ENCODE peak calls at places on chromosome 16, in nine cellular contexts. X is cardiac fibroblast, A is Peyer's patch, N is transverse colon, G is AG04449, L is mammary epithelial cell, F is fibroblast of pulmonary artery, U is adrenal gland, B is neural progenitor cell. O is an unnamed sample.

GRCh38 chr16:67252806-67253497 is 4.2 kb downstream of the SLC9A5 start:
- DNase-seq in N (no peak), F (no peak), X (no peak), L (no peak), G (no peak), A (peak), B (no peak), U (no peak), O (no peak)

GRCh38 chr16:84633622-84634021 is 14.7 kb upstream of the KLHL36 start:
- DNase-seq in F (peak), U (peak), N (no peak), G (no peak), L (no peak), X (peak), A (no peak), B (no peak), O (peak)

GRCh38 chr16:56871172-56871593 is 6.2 kb downstream of the SLC12A3 start:
- DNase-seq in F (peak), B (no peak), X (peak), U (peak), A (no peak), L (peak), G (no peak), N (peak), O (peak)

GRCh38 chr16:79599256-79599836 is 1.2 kb downstream of the MAF start:
- DNase-seq in N (no peak), B (peak), A (peak), F (no peak), G (no peak), X (peak), L (peak), U (peak), O (peak)

GRCh38 chr16:69432069-69432468 is 7.7 kb downstream of the CYB5B start:
- DNase-seq in B (no peak), A (no peak), G (no peak), U (no peak), L (no peak), X (no peak), N (no peak), F (no peak), O (no peak)

GRCh38 chr16:19265531-19265930 is 20.0 kb upstream of the CLEC19A start:
- DNase-seq in F (no peak), X (no peak), N (no peak), B (peak), G (no peak), A (no peak), U (no peak), L (no peak), O (no peak)

GRCh38 chr16:57240872-57241271 is 4.2 kb upstream of the ARL2BP start:
- DNase-seq in U (no peak), A (no peak), B (no peak), L (no peak), X (no peak), F (no peak), G (no peak), N (no peak), O (no peak)

GRCh38 chr16:62034236-62035114 is 1.8 kb downstream of the CDH8 start:
- DNase-seq in N (no peak), U (no peak), A (no peak), L (no peak), X (no peak), F (no peak), G (no peak), B (peak), O (no peak)

GRCh38 chr16:50103764-50104163 is 38.0 kb downstream of the HEATR3 start:
- DNase-seq in A (no peak), B (no peak), F (peak), U (no peak), L (no peak), G (peak), N (no peak), X (peak), O (peak)

GRCh38 chr16:27113341-27113841 is 46.7 kb downstream of the C16orf82 start:
- DNase-seq in B (no peak), A (peak), L (no peak), G (no peak), N (no peak), U (no peak), X (no peak), F (no peak), O (no peak)

GRCh38 chr16:81879625-81880024 is 100.5 kb downstream of the PLCG2 start:
- DNase-seq in X (no peak), B (peak), L (no peak), F (no peak), A (no peak), U (no peak), N (no peak), G (no peak), O (no peak)

GRCh38 chr16:81516478-81517149 is 72.0 kb downstream of the CMIP start:
- DNase-seq in L (no peak), N (no peak), A (no peak), G (no peak), B (no peak), F (no peak), U (no peak), X (no peak), O (no peak)

GRCh38 chr16:28166394-28167208 is 45.2 kb downstream of the XPO6 start:
- DNase-seq in X (no peak), F (no peak), U (no peak), L (peak), B (no peak), A (no peak), N (no peak), G (no peak), O (peak)

GRCh38 chr16:57514891-57515600 is 21.3 kb downstream of the CCDC102A start:
- DNase-seq in A (no peak), B (no peak), X (no peak), G (no peak), F (no peak), L (no peak), U (no peak), N (no peak), O (no peak)

GRCh38 chr16:6725634-6726331 is 606.9 kb upstream of the RBFOX1 start:
- DNase-seq in A (no peak), G (no peak), F (no peak), L (no peak), B (peak), X (no peak), N (no peak), U (no peak), O (no peak)

GRCh38 chr16:68711421-68712139 is 25.5 kb upstream of the CDH1 start:
- DNase-seq in N (no peak), B (no peak), X (no peak), F (no peak), U (no peak), G (no peak), A (no peak), L (no peak), O (no peak)

GRCh38 chr16:67034478-67034877 is 5.5 kb downstream of the CBFB start:
- DNase-seq in A (no peak), X (peak), L (no peak), B (no peak), F (peak), N (no peak), U (no peak), G (no peak), O (peak)

GRCh38 chr16:11586856-11587642 is at the start of gene LITAF:
- DNase-seq in L (peak), U (peak), B (peak), A (peak), X (peak), F (peak), G (no peak), N (peak), O (peak)

GRCh38 chr16:8959921-8960787 is 3.6 kb downstream of the USP7 start:
- DNase-seq in N (no peak), U (no peak), X (peak), G (no peak), F (no peak), A (no peak), L (no peak), B (peak), O (peak)

GRCh38 chr16:58651965-58652348 is 22.3 kb upstream of the CNOT1 start:
- DNase-seq in U (no peak), L (peak), F (peak), B (no peak), A (no peak), N (no peak), X (no peak), G (peak), O (peak)

GRCh38 chr16:66740010-66740409 is 11.4 kb downstream of the DYNC1LI2 start:
- DNase-seq in A (no peak), U (no peak), F (peak), X (peak), N (peak), B (peak), G (no peak), L (peak), O (peak)

GRCh38 chr16:24253192-24253591 is 2.9 kb upstream of the CACNG3 start:
- DNase-seq in U (peak), F (peak), B (peak), L (peak), N (peak), X (peak), A (no peak), G (no peak), O (peak)

GRCh38 chr16:8346291-8346690 is 244.0 kb downstream of the TMEM114 start:
- DNase-seq in F (peak), L (no peak), N (no peak), A (no peak), U (no peak), X (no peak), B (peak), G (no peak), O (no peak)

GRCh38 chr16:16861546-16861945 is 482.6 kb downstream of the NPIPA7 start:
- DNase-seq in A (peak), L (no peak), F (peak), U (peak), B (peak), G (peak), N (peak), X (peak), O (peak)
- TF ChIP-seq CTCF in A (peak), L (peak), F (peak), U (peak), B (peak), G (peak), N (peak), X (peak), O (peak)

DNA sequence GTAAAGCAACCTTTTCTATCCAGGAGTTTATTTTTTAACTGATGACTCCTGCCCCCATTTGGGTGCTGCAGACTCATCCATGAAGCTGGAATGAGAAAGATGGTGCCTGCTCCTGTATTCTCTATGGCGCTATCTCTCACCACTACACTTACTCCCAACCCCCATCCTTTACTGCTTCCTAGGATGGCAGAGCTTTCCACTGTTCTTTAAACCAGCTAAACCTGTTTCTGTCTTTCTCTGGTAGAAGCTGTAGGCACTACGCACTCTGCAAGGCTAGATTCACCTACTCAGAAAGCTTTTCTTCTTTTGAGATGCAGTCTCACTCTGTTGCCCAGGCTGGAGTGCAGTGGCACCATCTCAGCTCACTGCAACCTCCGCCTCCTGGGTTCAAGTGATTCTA is 47.0 kb downstream of the ADAMTS18 start:
- DNase-seq in X (no peak), N (no peak), U (no peak), F (no peak), B (no peak), L (no peak), A (no peak), G (no peak), O (no peak)
- H3K4me3 ChIP-seq in X (no peak), N (no peak), U (no peak), F (no peak), B (no peak), L (no peak), A (no peak), G (no peak), O (no peak)

GRCh38 chr16:75110637-75111513 is 5.7 kb downstream of the LDHD start:
- DNase-seq in G (peak), A (peak), U (peak), F (peak), N (peak), B (peak), L (peak), X (peak), O (peak)
- TF ChIP-seq CTCF in G (peak), A (peak), U (peak), F (peak), N (peak), B (peak), L (peak), X (peak), O (peak)

GRCh38 chr16:87956771-87957279 is 5.6 kb downstream of the BANP start:
- DNase-seq in U (no peak), A (no peak), F (peak), N (no peak), G (no peak), B (no peak), L (no peak), X (peak), O (peak)

GRCh38 chr16:87956169-87956770 is 5.0 kb downstream of the BANP start:
- DNase-seq in F (peak), N (peak), L (no peak), U (no peak), A (no peak), B (peak), X (peak), G (no peak), O (peak)

GRCh38 chr16:87958632-87959031 is 7.4 kb downstream of the BANP start:
- DNase-seq in B (no peak), X (no peak), G (no peak), A (no peak), F (no peak), U (no peak), N (no peak), L (no peak), O (no peak)

GRCh38 chr16:87955302-87956168 is 4.3 kb downstream of the BANP start:
- DNase-seq in N (no peak), A (no peak), U (no peak), G (no peak), X (no peak), B (no peak), F (no peak), L (no peak), O (no peak)

DNA sequence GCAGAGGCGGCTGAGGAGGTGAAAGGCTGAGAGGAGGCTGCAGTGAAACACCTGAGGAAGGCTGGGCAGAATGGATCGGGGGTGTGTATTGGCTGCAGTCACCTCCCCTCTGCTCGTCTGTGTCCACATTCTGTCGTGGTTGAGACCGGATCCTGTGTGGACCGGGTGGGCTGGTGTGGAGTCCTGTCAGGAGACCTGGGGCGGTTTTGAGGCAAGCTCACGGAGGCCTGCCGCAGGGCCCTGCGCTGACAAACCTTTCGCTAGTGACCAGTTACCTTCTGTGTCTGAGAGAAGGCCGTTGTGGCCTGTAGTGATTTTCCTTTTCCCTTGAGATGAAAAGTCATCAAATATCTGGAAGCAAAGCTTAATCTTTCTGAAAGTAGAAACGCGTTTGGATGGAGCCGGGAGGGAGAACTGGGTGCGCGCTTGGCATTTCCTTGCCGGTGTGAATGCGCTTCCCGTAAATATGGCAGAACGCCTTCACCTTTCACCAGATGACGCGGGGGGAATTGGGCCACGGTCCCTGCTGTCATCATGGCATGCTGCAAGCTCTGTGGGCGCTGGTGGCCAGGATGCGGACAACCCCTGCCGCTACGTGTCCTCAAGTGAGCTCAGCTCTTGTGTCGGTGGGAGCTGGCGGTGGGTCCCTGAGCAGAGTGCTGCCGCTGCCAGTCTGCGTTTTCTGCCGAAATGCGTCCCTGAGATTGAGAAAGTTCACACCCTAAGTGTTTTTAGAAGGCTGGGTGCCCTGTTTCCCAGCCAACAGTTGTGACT is 6.2 kb downstream of the BANP start:
- DNase-seq in B (no peak), G (no peak), A (no peak), F (no peak), X (no peak), L (no peak), N (no peak), U (no peak), O (no peak)
- H3K4me3 ChIP-seq in B (no peak), G (no peak), A (no peak), F (no peak), X (no peak), L (no peak), N (no peak), U (no peak), O (no peak)

GRCh38 chr16:85750827-85751641 is at the start of gene C16orf74:
- DNase-seq in U (no peak), X (peak), N (peak), B (peak), A (peak), G (no peak), L (peak), F (peak), O (peak)
- TF ChIP-seq CTCF in U (no peak), X (no peak), N (no peak), B (no peak), A (no peak), G (no peak), L (no peak), F (no peak), O (no peak)

GRCh38 chr16:88478115-88478514 is 25.0 kb downstream of the ZFPM1 start:
- DNase-seq in U (no peak), L (no peak), A (no peak), B (no peak), G (no peak), X (no peak), N (no peak), F (no peak), O (no peak)

GRCh38 chr16:88477631-88478030 is 24.6 kb downstream of the ZFPM1 start:
- DNase-seq in F (no peak), X (no peak), A (no peak), L (no peak), U (no peak), G (no peak), N (no peak), B (no peak), O (no peak)

GRCh38 chr16:88478889-88479794 is 26.1 kb downstream of the ZFPM1 start:
- DNase-seq in N (peak), X (no peak), B (no peak), A (no peak), L (no peak), G (no peak), U (no peak), F (no peak), O (no peak)

GRCh38 chr16:88481851-88482250 is 28.8 kb downstream of the ZFPM1 start:
- DNase-seq in B (no peak), L (no peak), U (no peak), A (no peak), F (no peak), N (no peak), G (no peak), X (no peak), O (no peak)

GRCh38 chr16:88479795-88480760 is 27.0 kb downstream of the ZFPM1 start:
- DNase-seq in A (no peak), L (no peak), X (no peak), F (no peak), U (no peak), G (no peak), B (no peak), N (peak), O (no peak)
- H3K4me3 ChIP-seq in A (peak), L (no peak), X (no peak), F (no peak), U (no peak), G (no peak), B (no peak), N (no peak), O (no peak)

GRCh38 chr16:4979736-4980660 is 21.9 kb downstream of the SEC14L5 start:
- DNase-seq in X (no peak), G (no peak), L (no peak), U (no peak), A (peak), F (no peak), N (no peak), B (no peak), O (no peak)
- TF ChIP-seq CTCF in X (no peak), G (no peak), L (no peak), U (no peak), A (no peak), F (no peak), N (no peak), B (no peak), O (no peak)

GRCh38 chr16:51149251-51149661 is 1.8 kb downstream of the SALL1 start:
- DNase-seq in L (no peak), B (peak), G (no peak), X (no peak), U (no peak), A (no peak), N (no peak), F (no peak), O (no peak)

GRCh38 chr16:51151435-51151950 is 423 bp upstream of the SALL1 start:
- DNase-seq in U (no peak), X (peak), N (peak), F (peak), A (no peak), L (no peak), B (peak), G (no peak), O (peak)

GRCh38 chr16:51149721-51150158 is 1.3 kb downstream of the SALL1 start:
- DNase-seq in A (no peak), G (no peak), F (no peak), B (peak), N (no peak), U (no peak), X (no peak), L (no peak), O (no peak)

GRCh38 chr16:51150894-51151320 is at the start of gene SALL1:
- DNase-seq in N (no peak), X (no peak), G (no peak), L (no peak), A (no peak), F (peak), B (peak), U (no peak), O (no peak)

DNA sequence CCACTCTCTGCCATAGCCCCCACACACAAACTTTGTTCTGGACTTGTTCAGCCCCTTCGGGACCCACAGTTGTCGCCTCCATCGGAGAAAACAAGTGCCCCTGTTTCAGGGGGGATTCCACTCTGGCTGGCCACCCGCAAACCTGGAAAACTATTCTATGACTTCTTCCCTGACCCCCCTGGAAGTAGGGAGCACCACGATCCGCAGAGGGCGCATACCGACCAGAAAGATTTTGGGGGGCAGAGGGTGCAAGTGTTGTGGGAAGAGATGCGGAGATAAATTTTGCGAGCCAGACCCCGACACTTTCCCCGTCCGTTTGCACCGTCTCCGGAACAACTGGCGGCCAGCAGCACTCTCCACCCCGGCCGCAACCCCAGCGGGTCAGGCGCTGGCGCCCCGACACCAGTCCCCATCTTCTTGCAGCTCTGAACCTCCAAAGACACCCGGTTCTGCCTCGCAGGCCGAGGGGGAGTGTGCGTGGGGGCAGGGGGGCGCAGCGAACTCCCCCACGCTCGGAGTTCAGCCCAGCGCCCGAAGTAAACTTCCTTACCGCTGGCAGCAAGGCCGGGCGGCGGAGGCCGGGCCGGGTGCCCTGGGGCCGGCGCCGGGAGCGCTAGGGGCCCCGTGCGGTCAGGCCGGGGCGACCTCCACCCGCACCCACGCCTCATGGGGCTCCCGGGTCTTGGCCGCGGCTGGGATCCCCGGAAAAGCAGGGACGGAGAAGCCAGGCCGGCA is 744 bp downstream of the SALL1 start:
- DNase-seq in U (no peak), F (no peak), B (peak), G (no peak), X (no peak), N (no peak), A (no peak), L (no peak), O (no peak)
- H3K4me3 ChIP-seq in U (no peak), F (peak), B (peak), G (peak), X (peak), N (peak), A (peak), L (peak), O (peak)